ENCODE peak calls at places on chromosome 12, in eight cellular contexts. I, H, G, E, Y, Q, T and K are unnamed samples.

GRCh38 chr12:100554608-100555077 is 18.8 kb upstream of the GAS2L3 start:
- DNase-seq in I (peak), H (peak), G (peak), E (peak), Y (peak), Q (peak), T (peak), K (peak)

GRCh38 chr12:42705863-42706262 is 116.3 kb upstream of the PRICKLE1 start:
- DNase-seq in I (peak), H (peak), G (no peak), E (peak), Y (no peak), Q (no peak), T (peak), K (no peak)

GRCh38 chr12:13173537-13173936 is 23.0 kb upstream of the EMP1 start:
- DNase-seq in I (peak), H (peak), G (peak), E (peak), Y (no peak), Q (peak), T (peak), K (no peak)

GRCh38 chr12:114476159-114476558 is 70.2 kb upstream of the TBX5 start:
- DNase-seq in I (peak), H (no peak), G (no peak), E (peak), Y (no peak), Q (peak), T (no peak), K (peak)

GRCh38 chr12:106107566-106107965 is 31.2 kb downstream of the NUAK1 start:
- DNase-seq in I (peak), H (no peak), G (no peak), E (peak), Y (no peak), Q (no peak), T (no peak), K (no peak)

GRCh38 chr12:89939468-89940215 is 231.0 kb upstream of the ATP2B1 start:
- DNase-seq in I (peak), H (no peak), G (no peak), E (no peak), Y (no peak), Q (no peak), T (no peak), K (no peak)

GRCh38 chr12:96861656-96862055 is 45.4 kb upstream of the NEDD1 start:
- DNase-seq in I (no peak), H (no peak), G (no peak), E (peak), Y (no peak), Q (no peak), T (peak), K (no peak)

GRCh38 chr12:78057075-78057474 is 226.4 kb downstream of the NAV3 start:
- DNase-seq in I (no peak), H (no peak), G (no peak), E (no peak), Y (no peak), Q (no peak), T (no peak), K (no peak)

GRCh38 chr12:26434299-26434915 is 239.0 kb downstream of the SSPN start:
- DNase-seq in I (peak), H (peak), G (peak), E (peak), Y (peak), Q (peak), T (peak), K (peak)